ENCODE peak calls at places on chromosomes 13 and 19, in four cellular contexts. N is tibial nerve, P is Right ventricle myocardium superior, M is choroid plexus epithelial cell. D is an unnamed sample.

GRCh38 chr13:34655554-34655953 is 286.5 kb upstream of the NBEA start:
- DNase-seq in M (no peak), P (no peak), N (no peak), D (no peak)

GRCh38 chr13:106418556-106418955 is 116.9 kb downstream of the EFNB2 start:
- DNase-seq in M (no peak), P (no peak), N (no peak), D (no peak)

GRCh38 chr19:50607874-50608785 is 31.6 kb downstream of the SYT3 start:
- DNase-seq in M (peak), P (peak), N (no peak), D (peak)

GRCh38 chr13:110045202-110045601 is 258.8 kb upstream of the IRS2 start:
- DNase-seq in M (no peak), N (no peak), P (no peak), D (no peak)

GRCh38 chr13:75258159-75258782 is 223.7 kb downstream of the TBC1D4 start:
- DNase-seq in P (no peak), N (no peak), M (peak), D (no peak)

GRCh38 chr13:95556981-95557380 is 4.5 kb downstream of the CLDN10 start:
- DNase-seq in M (no peak), N (no peak), P (no peak), D (no peak)

GRCh38 chr13:113952151-113952982 is 21.5 kb downstream of the C13orf46 start:
- DNase-seq in M (no peak), N (no peak), P (peak), D (no peak)

GRCh38 chr19:41521860-41522555 is 54.0 kb upstream of the CEACAM21 start:
- DNase-seq in P (peak), M (no peak), N (no peak), D (peak)

D was measured in Right ventricle myocardium inferior.